ENCODE peak calls at places on chromosomes 4 and X, in ten cellular contexts. One of them, this sample, is unnamed.

GRCh38 chrX:66914082-66914481 is 275.2 kb upstream of the EDA2R start:
- DNase-seq in pancreas: no peak
- DNase-seq in cardiac muscle cell: no peak
- DNase-seq in fibroblast of mammary gland: peak
- DNase-seq in gastrocnemius medialis: peak
- DNase-seq in CD4-positive, alpha-beta T cell: no peak
- DNase-seq in tibial nerve: peak
- DNase-seq in kidney: no peak
- DNase-seq in A549: peak
- DNase-seq in astrocyte of the cerebellum: no peak
- DNase-seq in this sample: peak

GRCh38 chrX:443676-444210 is 57.0 kb upstream of the PPP2R3B start:
- DNase-seq in cardiac muscle cell: no peak
- DNase-seq in pancreas: no peak
- DNase-seq in kidney: peak
- DNase-seq in CD4-positive, alpha-beta T cell: no peak
- DNase-seq in fibroblast of mammary gland: no peak
- DNase-seq in gastrocnemius medialis: no peak
- DNase-seq in tibial nerve: no peak
- DNase-seq in astrocyte of the cerebellum: no peak
- DNase-seq in A549: no peak
- DNase-seq in this sample: peak

GRCh38 chr4:185638093-185638492 is 102.8 kb upstream of the PDLIM3 start:
- DNase-seq in kidney: no peak
- DNase-seq in astrocyte of the cerebellum: no peak
- DNase-seq in pancreas: no peak
- DNase-seq in gastrocnemius medialis: no peak
- DNase-seq in CD4-positive, alpha-beta T cell: no peak
- DNase-seq in tibial nerve: no peak
- DNase-seq in cardiac muscle cell: no peak
- DNase-seq in fibroblast of mammary gland: no peak
- DNase-seq in A549: no peak
- DNase-seq in this sample: no peak

GRCh38 chrX:32293962-32294708 is 917.2 kb downstream of the DMD start:
- DNase-seq in cardiac muscle cell: peak
- DNase-seq in pancreas: no peak
- DNase-seq in tibial nerve: no peak
- DNase-seq in A549: no peak
- DNase-seq in astrocyte of the cerebellum: no peak
- DNase-seq in CD4-positive, alpha-beta T cell: no peak
- DNase-seq in gastrocnemius medialis: peak
- DNase-seq in fibroblast of mammary gland: no peak
- DNase-seq in kidney: no peak
- DNase-seq in this sample: no peak

GRCh38 chr4:114879916-114880315 is 233.5 kb downstream of the NDST4 start:
- DNase-seq in fibroblast of mammary gland: no peak
- DNase-seq in cardiac muscle cell: no peak
- DNase-seq in A549: no peak
- DNase-seq in tibial nerve: no peak
- DNase-seq in CD4-positive, alpha-beta T cell: no peak
- DNase-seq in pancreas: no peak
- DNase-seq in kidney: no peak
- DNase-seq in gastrocnemius medialis: no peak
- DNase-seq in astrocyte of the cerebellum: no peak
- DNase-seq in this sample: no peak

GRCh38 chr4:73012673-73013072 is 56.8 kb downstream of the COX18 start:
- DNase-seq in CD4-positive, alpha-beta T cell: no peak
- DNase-seq in A549: no peak
- DNase-seq in gastrocnemius medialis: no peak
- DNase-seq in kidney: peak
- DNase-seq in pancreas: no peak
- DNase-seq in astrocyte of the cerebellum: no peak
- DNase-seq in cardiac muscle cell: no peak
- DNase-seq in fibroblast of mammary gland: no peak
- DNase-seq in tibial nerve: no peak
- DNase-seq in this sample: no peak

GRCh38 chr4:168028970-168029610 is 63.2 kb upstream of the ANXA10 start:
- DNase-seq in fibroblast of mammary gland: peak
- DNase-seq in A549: no peak
- DNase-seq in gastrocnemius medialis: no peak
- DNase-seq in pancreas: no peak
- DNase-seq in tibial nerve: no peak
- DNase-seq in CD4-positive, alpha-beta T cell: no peak
- DNase-seq in cardiac muscle cell: no peak
- DNase-seq in kidney: no peak
- DNase-seq in astrocyte of the cerebellum: no peak
- DNase-seq in this sample: no peak

GRCh38 chr4:40395908-40396806 is 61.0 kb downstream of the CHRNA9 start:
- DNase-seq in A549: peak
- DNase-seq in gastrocnemius medialis: peak
- DNase-seq in astrocyte of the cerebellum: peak
- DNase-seq in pancreas: peak
- DNase-seq in fibroblast of mammary gland: peak
- DNase-seq in kidney: peak
- DNase-seq in cardiac muscle cell: peak
- DNase-seq in tibial nerve: peak
- DNase-seq in CD4-positive, alpha-beta T cell: no peak
- DNase-seq in this sample: no peak

GRCh38 chr4:97987019-97987648 is 156.1 kb downstream of the STPG2 start:
- DNase-seq in pancreas: no peak
- DNase-seq in A549: peak
- DNase-seq in tibial nerve: no peak
- DNase-seq in CD4-positive, alpha-beta T cell: no peak
- DNase-seq in astrocyte of the cerebellum: peak
- DNase-seq in kidney: no peak
- DNase-seq in gastrocnemius medialis: no peak
- DNase-seq in fibroblast of mammary gland: peak
- DNase-seq in cardiac muscle cell: peak
- DNase-seq in this sample: no peak

GRCh38 chrX:3216581-3216980 is 129.9 kb downstream of the MXRA5 start:
- DNase-seq in A549: no peak
- DNase-seq in gastrocnemius medialis: no peak
- DNase-seq in kidney: no peak
- DNase-seq in CD4-positive, alpha-beta T cell: no peak
- DNase-seq in astrocyte of the cerebellum: no peak
- DNase-seq in pancreas: no peak
- DNase-seq in cardiac muscle cell: no peak
- DNase-seq in tibial nerve: no peak
- DNase-seq in fibroblast of mammary gland: no peak
- DNase-seq in this sample: peak

GRCh38 chr4:4694296-4694772 is 152.5 kb upstream of the STX18 start:
- DNase-seq in tibial nerve: no peak
- DNase-seq in CD4-positive, alpha-beta T cell: no peak
- DNase-seq in gastrocnemius medialis: no peak
- DNase-seq in fibroblast of mammary gland: peak
- DNase-seq in pancreas: peak
- DNase-seq in A549: no peak
- DNase-seq in kidney: peak
- DNase-seq in cardiac muscle cell: peak
- DNase-seq in astrocyte of the cerebellum: no peak
- DNase-seq in this sample: peak

GRCh38 chrX:29699214-29699613 is 516.1 kb upstream of the MAGEB2 start:
- DNase-seq in cardiac muscle cell: no peak
- DNase-seq in kidney: no peak
- DNase-seq in tibial nerve: no peak
- DNase-seq in fibroblast of mammary gland: no peak
- DNase-seq in A549: no peak
- DNase-seq in astrocyte of the cerebellum: no peak
- DNase-seq in gastrocnemius medialis: no peak
- DNase-seq in CD4-positive, alpha-beta T cell: no peak
- DNase-seq in pancreas: no peak
- DNase-seq in this sample: peak

GRCh38 chrX:43961699-43962098 is 11.5 kb downstream of the NDP start:
- DNase-seq in A549: peak
- DNase-seq in kidney: no peak
- DNase-seq in tibial nerve: no peak
- DNase-seq in astrocyte of the cerebellum: no peak
- DNase-seq in cardiac muscle cell: no peak
- DNase-seq in gastrocnemius medialis: no peak
- DNase-seq in fibroblast of mammary gland: no peak
- DNase-seq in pancreas: no peak
- DNase-seq in CD4-positive, alpha-beta T cell: no peak
- DNase-seq in this sample: no peak

GRCh38 chr4:160811956-160812355 is 1351.8 kb downstream of the FSTL5 start:
- DNase-seq in tibial nerve: no peak
- DNase-seq in CD4-positive, alpha-beta T cell: no peak
- DNase-seq in A549: no peak
- DNase-seq in pancreas: no peak
- DNase-seq in gastrocnemius medialis: no peak
- DNase-seq in astrocyte of the cerebellum: no peak
- DNase-seq in cardiac muscle cell: no peak
- DNase-seq in kidney: no peak
- DNase-seq in fibroblast of mammary gland: no peak
- DNase-seq in this sample: no peak

GRCh38 chr4:14254252-14254651 is 626.7 kb upstream of the BOD1L1 start:
- DNase-seq in A549: peak
- DNase-seq in kidney: peak
- DNase-seq in fibroblast of mammary gland: peak
- DNase-seq in cardiac muscle cell: peak
- DNase-seq in astrocyte of the cerebellum: peak
- DNase-seq in tibial nerve: peak
- DNase-seq in gastrocnemius medialis: no peak
- DNase-seq in pancreas: no peak
- DNase-seq in CD4-positive, alpha-beta T cell: no peak
- DNase-seq in this sample: peak
- TF ChIP-seq CTCF in A549: no peak
- TF ChIP-seq CTCF in kidney: peak
- TF ChIP-seq CTCF in fibroblast of mammary gland: peak
- TF ChIP-seq CTCF in cardiac muscle cell: peak
- TF ChIP-seq CTCF in astrocyte of the cerebellum: peak
- TF ChIP-seq CTCF in tibial nerve: peak
- TF ChIP-seq CTCF in gastrocnemius medialis: no peak
- TF ChIP-seq CTCF in pancreas: peak
- TF ChIP-seq CTCF in CD4-positive, alpha-beta T cell: no peak
- TF ChIP-seq CTCF in this sample: peak

DNA sequence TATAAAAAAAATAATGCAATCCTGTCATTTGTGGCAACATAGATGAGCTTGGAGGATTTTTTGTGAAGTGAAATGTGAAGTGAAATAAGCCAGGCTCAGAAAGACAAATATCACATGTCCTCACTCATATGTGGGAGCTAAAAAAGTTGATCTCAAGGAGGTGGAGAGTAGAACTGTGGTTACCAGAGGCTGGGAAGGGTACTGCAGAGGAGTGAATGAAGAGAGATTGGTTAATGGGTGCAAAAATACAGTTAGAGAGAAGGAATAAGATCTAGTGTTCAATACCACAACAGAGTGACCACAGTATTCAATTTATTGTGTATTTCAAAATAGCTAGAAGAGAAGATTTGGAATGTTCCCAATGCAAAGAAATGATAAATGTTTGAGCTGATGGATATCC is 13.4 kb upstream of the ZCCHC18 start:
- DNase-seq in CD4-positive, alpha-beta T cell: no peak
- DNase-seq in cardiac muscle cell: no peak
- DNase-seq in kidney: no peak
- DNase-seq in A549: no peak
- DNase-seq in fibroblast of mammary gland: no peak
- DNase-seq in tibial nerve: no peak
- DNase-seq in gastrocnemius medialis: no peak
- DNase-seq in astrocyte of the cerebellum: no peak
- DNase-seq in pancreas: no peak
- DNase-seq in this sample: no peak
- TF ChIP-seq CTCF in CD4-positive, alpha-beta T cell: no peak
- TF ChIP-seq CTCF in cardiac muscle cell: no peak
- TF ChIP-seq CTCF in kidney: no peak
- TF ChIP-seq CTCF in A549: no peak
- TF ChIP-seq CTCF in fibroblast of mammary gland: no peak
- TF ChIP-seq CTCF in tibial nerve: no peak
- TF ChIP-seq CTCF in gastrocnemius medialis: no peak
- TF ChIP-seq CTCF in astrocyte of the cerebellum: no peak
- TF ChIP-seq CTCF in pancreas: no peak
- TF ChIP-seq CTCF in this sample: no peak

GRCh38 chr4:121656269-121656641 is 40.5 kb downstream of the ANXA5 start:
- DNase-seq in A549: peak
- DNase-seq in tibial nerve: peak
- DNase-seq in CD4-positive, alpha-beta T cell: no peak
- DNase-seq in cardiac muscle cell: peak
- DNase-seq in fibroblast of mammary gland: peak
- DNase-seq in kidney: no peak
- DNase-seq in gastrocnemius medialis: no peak
- DNase-seq in pancreas: no peak
- DNase-seq in astrocyte of the cerebellum: peak
- DNase-seq in this sample: peak
- TF ChIP-seq CTCF in A549: peak
- TF ChIP-seq CTCF in tibial nerve: peak
- TF ChIP-seq CTCF in CD4-positive, alpha-beta T cell: no peak
- TF ChIP-seq CTCF in cardiac muscle cell: peak
- TF ChIP-seq CTCF in fibroblast of mammary gland: peak
- TF ChIP-seq CTCF in kidney: peak
- TF ChIP-seq CTCF in gastrocnemius medialis: no peak
- TF ChIP-seq CTCF in pancreas: no peak
- TF ChIP-seq CTCF in astrocyte of the cerebellum: peak
- TF ChIP-seq CTCF in this sample: peak

GRCh38 chrX:7083021-7083420 is 64.5 kb upstream of the STS start:
- DNase-seq in fibroblast of mammary gland: no peak
- DNase-seq in cardiac muscle cell: no peak
- DNase-seq in gastrocnemius medialis: no peak
- DNase-seq in astrocyte of the cerebellum: no peak
- DNase-seq in kidney: no peak
- DNase-seq in A549: no peak
- DNase-seq in CD4-positive, alpha-beta T cell: no peak
- DNase-seq in tibial nerve: no peak
- DNase-seq in pancreas: no peak
- DNase-seq in this sample: no peak

GRCh38 chrX:7084841-7085240 is 62.7 kb upstream of the STS start:
- DNase-seq in tibial nerve: no peak
- DNase-seq in pancreas: no peak
- DNase-seq in A549: no peak
- DNase-seq in CD4-positive, alpha-beta T cell: no peak
- DNase-seq in astrocyte of the cerebellum: no peak
- DNase-seq in cardiac muscle cell: no peak
- DNase-seq in gastrocnemius medialis: no peak
- DNase-seq in kidney: no peak
- DNase-seq in fibroblast of mammary gland: no peak
- DNase-seq in this sample: no peak

GRCh38 chrX:7083468-7084396 is 63.8 kb upstream of the STS start:
- DNase-seq in gastrocnemius medialis: no peak
- DNase-seq in tibial nerve: no peak
- DNase-seq in cardiac muscle cell: no peak
- DNase-seq in pancreas: no peak
- DNase-seq in astrocyte of the cerebellum: peak
- DNase-seq in kidney: no peak
- DNase-seq in A549: peak
- DNase-seq in fibroblast of mammary gland: peak
- DNase-seq in CD4-positive, alpha-beta T cell: peak
- DNase-seq in this sample: peak

GRCh38 chrX:7086384-7086783 is 61.1 kb upstream of the STS start:
- DNase-seq in cardiac muscle cell: no peak
- DNase-seq in A549: no peak
- DNase-seq in gastrocnemius medialis: no peak
- DNase-seq in CD4-positive, alpha-beta T cell: no peak
- DNase-seq in tibial nerve: no peak
- DNase-seq in astrocyte of the cerebellum: no peak
- DNase-seq in pancreas: no peak
- DNase-seq in kidney: no peak
- DNase-seq in fibroblast of mammary gland: no peak
- DNase-seq in this sample: no peak

DNA sequence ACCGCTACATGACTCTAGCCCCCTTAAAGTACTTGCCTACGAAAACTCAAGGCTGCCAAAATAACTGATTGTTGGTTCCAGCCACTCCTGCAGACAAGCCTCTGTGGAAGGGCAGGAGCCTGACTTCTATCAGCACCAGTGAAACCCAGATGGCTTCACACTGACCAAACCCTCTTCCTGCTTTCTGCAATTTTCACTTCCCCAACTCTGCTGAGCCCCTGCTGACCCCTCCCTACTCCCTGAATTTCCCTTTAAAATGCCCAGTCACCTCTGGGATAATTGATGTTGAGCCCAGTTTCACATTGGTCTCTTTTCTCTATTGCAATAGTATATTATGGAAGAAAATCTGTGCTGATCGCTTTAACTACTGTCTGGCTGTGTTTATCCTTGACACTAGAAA is 61.6 kb upstream of the STS start:
- DNase-seq in fibroblast of mammary gland: no peak
- DNase-seq in CD4-positive, alpha-beta T cell: no peak
- DNase-seq in cardiac muscle cell: no peak
- DNase-seq in kidney: no peak
- DNase-seq in astrocyte of the cerebellum: no peak
- DNase-seq in pancreas: no peak
- DNase-seq in tibial nerve: no peak
- DNase-seq in gastrocnemius medialis: no peak
- DNase-seq in A549: no peak
- DNase-seq in this sample: no peak
- TF ChIP-seq CTCF in fibroblast of mammary gland: no peak
- TF ChIP-seq CTCF in CD4-positive, alpha-beta T cell: no peak
- TF ChIP-seq CTCF in cardiac muscle cell: no peak
- TF ChIP-seq CTCF in kidney: no peak
- TF ChIP-seq CTCF in astrocyte of the cerebellum: no peak
- TF ChIP-seq CTCF in pancreas: no peak
- TF ChIP-seq CTCF in tibial nerve: no peak
- TF ChIP-seq CTCF in gastrocnemius medialis: no peak
- TF ChIP-seq CTCF in A549: no peak
- TF ChIP-seq CTCF in this sample: no peak